ENCODE peak calls at places on chromosomes 3 and 15, in seven cellular contexts. W, Y, A, C, K, U and V are unnamed samples.

GRCh38 chr3:150737874-150738679 is 24.9 kb downstream of the SIAH2 start:
- DNase-seq in W (no peak), Y (no peak), A (no peak), C (peak), K (peak), U (peak), V (peak)

GRCh38 chr3:72150634-72151412 is 365.9 kb upstream of the PROK2 start:
- DNase-seq in W (no peak), Y (peak), A (no peak), C (no peak), K (no peak), U (peak), V (no peak)

GRCh38 chr3:38404286-38404685 is 49.4 kb upstream of the ACVR2B start:
- DNase-seq in W (peak), Y (no peak), A (peak), C (no peak), K (peak), U (no peak), V (peak)

GRCh38 chr3:163508212-163508611 is 1570.1 kb downstream of the SI start:
- DNase-seq in W (no peak), Y (no peak), A (no peak), C (no peak), K (no peak), U (peak), V (no peak)

GRCh38 chr3:152519376-152519775 is 250.6 kb downstream of the MBNL1 start:
- DNase-seq in W (no peak), Y (no peak), A (no peak), C (no peak), K (no peak), U (no peak), V (no peak)

GRCh38 chr3:170307998-170308398 is 49.5 kb upstream of the SKIL start:
- DNase-seq in W (no peak), Y (peak), A (no peak), C (no peak), K (no peak), U (peak), V (no peak)

GRCh38 chr3:12224181-12225147 is 64.4 kb upstream of the PPARG start:
- DNase-seq in W (no peak), Y (peak), A (no peak), C (no peak), K (no peak), U (no peak), V (no peak)

GRCh38 chr3:141080407-141080806 is 29.3 kb downstream of the SPSB4 start:
- DNase-seq in W (no peak), Y (no peak), A (no peak), C (no peak), K (no peak), U (no peak), V (peak)

GRCh38 chr15:85726446-85726845 is 68.3 kb downstream of the KLHL25 start:
- DNase-seq in W (no peak), Y (no peak), A (no peak), C (no peak), K (no peak), U (no peak), V (no peak)

GRCh38 chr3:161273589-161274218 is 52.6 kb downstream of the NMD3 start:
- DNase-seq in W (no peak), Y (peak), A (no peak), C (no peak), K (peak), U (peak), V (peak)

GRCh38 chr3:78872195-78872594 is 895.6 kb downstream of the ROBO1 start:
- DNase-seq in W (no peak), Y (peak), A (no peak), C (no peak), K (peak), U (no peak), V (no peak)

GRCh38 chr3:110589381-110589780 is 482.2 kb upstream of the NECTIN3 start:
- DNase-seq in W (no peak), Y (no peak), A (no peak), C (no peak), K (no peak), U (no peak), V (no peak)

GRCh38 chr3:46214751-46215352 is 6.7 kb upstream of the CCR1 start:
- DNase-seq in W (no peak), Y (peak), A (no peak), C (no peak), K (no peak), U (no peak), V (peak)

GRCh38 chr15:91515188-91515754 is 338.2 kb upstream of the SLCO3A1 start:
- DNase-seq in W (peak), Y (peak), A (peak), C (no peak), K (peak), U (no peak), V (peak)
- H3K4me3 ChIP-seq in W (no peak), Y (no peak), A (no peak), C (no peak), K (no peak), U (no peak), V (no peak)

GRCh38 chr3:69309810-69310209 is 76.1 kb downstream of the FRMD4B start:
- DNase-seq in W (no peak), Y (peak), A (no peak), C (no peak), K (no peak), U (no peak), V (peak)
- TF ChIP-seq CTCF in W (no peak), Y (peak), A (peak), C (no peak), K (peak), U (no peak), V (no peak)

DNA sequence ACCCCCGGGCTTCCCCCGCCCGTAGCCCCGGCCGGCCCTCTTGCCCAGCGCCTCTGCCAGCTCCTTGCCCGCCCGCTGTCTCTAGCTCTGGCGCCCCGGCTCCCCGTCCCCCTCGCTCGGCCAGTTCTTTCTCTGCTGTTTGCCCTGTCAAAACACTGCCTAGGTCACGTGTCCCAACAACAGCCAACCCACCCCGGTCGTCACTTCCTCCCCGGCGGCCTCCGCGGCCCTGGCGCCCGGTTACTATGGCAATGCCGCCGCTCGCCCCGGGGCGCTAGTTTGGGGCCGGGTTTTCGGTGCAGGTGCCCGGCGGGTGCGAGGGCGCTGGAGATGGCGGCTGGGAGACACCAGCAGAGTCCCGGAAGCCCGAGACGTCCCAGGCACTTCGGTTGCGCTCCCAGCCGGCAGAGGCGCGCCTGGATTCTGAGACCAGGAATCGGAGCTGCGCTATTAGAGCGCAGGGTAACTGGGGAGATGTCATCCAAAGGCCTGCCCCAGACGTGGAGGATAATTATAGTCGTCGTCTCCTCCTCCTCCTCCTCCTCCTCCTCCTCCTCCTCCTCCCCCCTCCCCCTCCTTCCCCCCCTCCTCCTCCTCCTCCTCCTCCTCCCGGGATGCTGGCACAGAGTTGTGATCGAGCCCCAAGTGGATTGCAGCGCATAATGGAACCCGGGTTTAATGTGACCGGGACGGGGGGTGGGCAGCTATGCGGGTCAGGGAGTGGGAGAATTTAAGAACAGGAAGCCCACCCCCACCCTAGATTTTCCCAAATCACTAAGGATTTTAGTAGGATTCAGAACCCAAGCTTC is at the start of gene ATOSA:
- DNase-seq in W (peak), Y (peak), A (peak), C (peak), K (peak), U (peak), V (peak)
- TF ChIP-seq POLR2A in W (peak), Y (no peak), A (peak), C (peak), K (peak), U (peak), V (peak)

GRCh38 chr3:61565569-61565968 is 4.2 kb downstream of the PTPRG start:
- DNase-seq in W (no peak), Y (no peak), A (no peak), C (no peak), K (no peak), U (no peak), V (no peak)
- H3K4me3 ChIP-seq in W (no peak), Y (no peak), A (no peak), C (no peak), K (no peak), U (no peak), V (no peak)